ENCODE peak calls at places on chromosomes 2 and 18, in five cellular contexts. C is kidney epithelial cell; U is naive thymus-derived CD4-positive, alpha-beta T cell; N is fibroblast of lung; X is GM12878. Y is an unnamed sample. For H3K36me3, the result is how much of the 10 kb centered on the place peaks cover.

GRCh38 chr18:24595556-24595955 is 135.1 kb downstream of the HRH4 start:
- DNase-seq in C (no peak), U (no peak), N (no peak), X (no peak), Y (no peak)

GRCh38 chr18:45889419-45890059 is 64.1 kb downstream of the SIGLEC15 start:
- DNase-seq in C (no peak), U (no peak), N (no peak), X (no peak), Y (no peak)

GRCh38 chr2:144230057-144230451 is 289.9 kb downstream of the ZEB2 start:
- DNase-seq in C (no peak), U (no peak), N (peak), X (no peak), Y (no peak)

GRCh38 chr2:240655931-240656886 is 26.5 kb downstream of the AQP12B start:
- DNase-seq in C (no peak), U (no peak), N (no peak), X (peak), Y (no peak)

GRCh38 chr2:238228700-238229099 is 11.1 kb downstream of the HES6 start:
- DNase-seq in C (no peak), U (no peak), N (no peak), X (no peak), Y (peak)

GRCh38 chr2:9205963-9206948 is at the start of gene ASAP2:
- DNase-seq in C (no peak), U (no peak), N (peak), X (no peak), Y (peak)

GRCh38 chr2:46387886-46388515 is 90.8 kb downstream of the EPAS1 start:
- DNase-seq in C (no peak), U (no peak), N (no peak), X (no peak), Y (no peak)

GRCh38 chr2:213161759-213162514 is 10.5 kb upstream of the IKZF2 start:
- DNase-seq in C (no peak), U (no peak), N (peak), X (no peak), Y (peak)

GRCh38 chr2:234843411-234843810 is 108.4 kb upstream of the SH3BP4 start:
- DNase-seq in C (no peak), U (no peak), N (no peak), X (no peak), Y (no peak)

GRCh38 chr2:230498506-230499107 is 82.6 kb downstream of the SP100 start:
- DNase-seq in C (no peak), U (no peak), N (no peak), X (no peak), Y (no peak)

GRCh38 chr2:130261970-130262760 is 63.9 kb upstream of the TUBA3E start:
- DNase-seq in C (no peak), U (no peak), N (peak), X (no peak), Y (no peak)

GRCh38 chr18:48563027-48563426 is 24.2 kb downstream of the CTIF start:
- DNase-seq in C (peak), U (no peak), N (peak), X (no peak), Y (peak)

GRCh38 chr2:231795525-231796327 is 9.5 kb downstream of the COPS7B start:
- DNase-seq in C (peak), U (no peak), N (peak), X (no peak), Y (peak)

GRCh38 chr2:63049291-63050185 is 1.1 kb upstream of the OTX1 start:
- DNase-seq in C (no peak), U (no peak), N (no peak), X (no peak), Y (no peak)

GRCh38 chr2:37414470-37414949 is 70.1 kb downstream of the QPCT start:
- DNase-seq in C (no peak), U (peak), N (peak), X (peak), Y (peak)

GRCh38 chr2:236568068-236568921 is 1.3 kb upstream of the ACKR3 start:
- DNase-seq in C (no peak), U (peak), N (peak), X (no peak), Y (peak)

GRCh38 chr2:174681983-174682577 is 82.2 kb downstream of the CHRNA1 start:
- DNase-seq in C (no peak), U (peak), N (no peak), X (no peak), Y (peak)

GRCh38 chr2:163990554-163990953 is 254.7 kb upstream of the FIGN start:
- DNase-seq in C (no peak), U (no peak), N (no peak), X (no peak), Y (no peak)

GRCh38 chr2:15788458-15789229 is 151.7 kb upstream of the MYCN start:
- DNase-seq in C (no peak), U (no peak), N (no peak), X (no peak), Y (no peak)

GRCh38 chr2:232504438-232504837 is 15.8 kb upstream of the PRSS56 start:
- DNase-seq in C (no peak), U (no peak), N (no peak), X (no peak), Y (no peak)

GRCh38 chr2:124032799-124033198 is 7.7 kb downstream of the CNTNAP5 start:
- DNase-seq in C (no peak), U (no peak), N (no peak), X (no peak), Y (no peak)

GRCh38 chr2:13046557-13047165 is 329.9 kb downstream of the TRIB2 start:
- DNase-seq in C (no peak), U (no peak), N (peak), X (no peak), Y (peak)

GRCh38 chr18:48942554-48943261 is 8.1 kb downstream of the SMAD7 start:
- DNase-seq in C (peak), U (no peak), N (peak), X (no peak), Y (peak)

GRCh38 chr2:128727914-128728313 is 409.2 kb upstream of the HS6ST1 start:
- DNase-seq in C (no peak), U (no peak), N (peak), X (no peak), Y (peak)

GRCh38 chr2:212532585-212532984 is 6.0 kb downstream of the ERBB4 start:
- DNase-seq in C (no peak), U (no peak), N (no peak), X (no peak), Y (no peak)

DNA sequence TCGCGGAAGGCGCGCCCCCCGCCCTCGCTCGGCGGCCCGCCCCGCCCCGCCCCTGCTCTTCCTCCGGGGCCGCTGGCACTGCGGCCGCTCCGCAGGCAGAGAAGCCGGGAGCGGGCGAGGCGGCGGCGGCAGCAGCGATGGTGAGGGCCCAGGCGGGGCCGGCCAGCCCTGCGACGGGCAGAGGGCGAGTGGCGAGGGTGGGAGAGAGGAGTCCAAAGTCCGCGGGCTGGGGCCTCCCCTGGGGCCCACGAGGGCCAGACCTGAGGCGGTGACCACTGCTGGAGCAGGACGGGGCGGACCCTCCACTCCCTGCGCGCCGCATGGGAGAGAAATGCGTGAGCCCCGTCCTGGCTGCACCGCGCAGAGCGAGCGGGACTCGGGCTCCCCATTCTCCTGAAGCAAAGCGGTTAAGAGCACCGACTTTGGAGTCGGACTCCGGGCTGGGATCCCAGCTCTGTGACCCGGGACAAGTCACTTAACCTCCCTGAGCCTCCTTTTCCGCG is at the start of gene VAMP5:
- DNase-seq in C (no peak), U (peak), N (no peak), X (no peak), Y (peak)
- H3K4me3 ChIP-seq in C (peak), U (peak), N (peak), X (peak), Y (peak)

GRCh38 chr2:1665761-1666505 is 78.4 kb downstream of the PXDN start:
- DNase-seq in C (no peak), U (no peak), N (no peak), X (no peak), Y (no peak)
- H3K36me3 ChIP-seq in C (under half), U (under half), N (under half), X (under half), Y (half or more)

DNA sequence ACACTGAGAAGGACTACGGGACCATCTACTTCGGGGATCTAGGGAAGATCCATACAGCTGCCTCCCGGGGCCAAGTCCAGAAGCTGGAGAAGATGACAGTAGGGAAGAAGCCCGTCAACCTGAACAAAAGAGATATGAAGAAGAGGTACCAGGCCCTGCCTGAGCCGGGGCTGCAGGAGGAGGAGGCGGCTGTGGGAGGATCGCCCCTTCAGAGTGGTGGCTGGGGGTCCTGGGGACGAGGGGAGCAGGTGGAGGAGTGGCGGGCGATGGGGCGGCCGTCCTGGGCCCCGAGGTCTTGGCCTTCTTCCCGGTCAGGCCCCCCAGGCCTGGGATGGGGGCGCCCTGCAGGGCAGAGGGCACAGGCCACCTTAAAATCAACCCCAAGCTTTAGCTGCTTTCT is 524 bp downstream of the ANKRD30B start:
- DNase-seq in C (no peak), U (no peak), N (no peak), X (no peak), Y (no peak)
- H3K4me3 ChIP-seq in C (no peak), U (no peak), N (no peak), X (no peak), Y (peak)

GRCh38 chr2:54975175-54975574 is 75.1 kb downstream of the RTN4 start:
- DNase-seq in C (no peak), U (no peak), N (no peak), X (no peak), Y (no peak)

GRCh38 chr2:54977149-54977548 is 73.1 kb downstream of the RTN4 start:
- DNase-seq in C (no peak), U (no peak), N (peak), X (peak), Y (no peak)

GRCh38 chr2:54981409-54981808 is 68.8 kb downstream of the RTN4 start:
- DNase-seq in C (no peak), U (no peak), N (no peak), X (no peak), Y (no peak)

GRCh38 chr2:54979645-54980044 is 70.6 kb downstream of the RTN4 start:
- DNase-seq in C (no peak), U (no peak), N (no peak), X (no peak), Y (no peak)

DNA sequence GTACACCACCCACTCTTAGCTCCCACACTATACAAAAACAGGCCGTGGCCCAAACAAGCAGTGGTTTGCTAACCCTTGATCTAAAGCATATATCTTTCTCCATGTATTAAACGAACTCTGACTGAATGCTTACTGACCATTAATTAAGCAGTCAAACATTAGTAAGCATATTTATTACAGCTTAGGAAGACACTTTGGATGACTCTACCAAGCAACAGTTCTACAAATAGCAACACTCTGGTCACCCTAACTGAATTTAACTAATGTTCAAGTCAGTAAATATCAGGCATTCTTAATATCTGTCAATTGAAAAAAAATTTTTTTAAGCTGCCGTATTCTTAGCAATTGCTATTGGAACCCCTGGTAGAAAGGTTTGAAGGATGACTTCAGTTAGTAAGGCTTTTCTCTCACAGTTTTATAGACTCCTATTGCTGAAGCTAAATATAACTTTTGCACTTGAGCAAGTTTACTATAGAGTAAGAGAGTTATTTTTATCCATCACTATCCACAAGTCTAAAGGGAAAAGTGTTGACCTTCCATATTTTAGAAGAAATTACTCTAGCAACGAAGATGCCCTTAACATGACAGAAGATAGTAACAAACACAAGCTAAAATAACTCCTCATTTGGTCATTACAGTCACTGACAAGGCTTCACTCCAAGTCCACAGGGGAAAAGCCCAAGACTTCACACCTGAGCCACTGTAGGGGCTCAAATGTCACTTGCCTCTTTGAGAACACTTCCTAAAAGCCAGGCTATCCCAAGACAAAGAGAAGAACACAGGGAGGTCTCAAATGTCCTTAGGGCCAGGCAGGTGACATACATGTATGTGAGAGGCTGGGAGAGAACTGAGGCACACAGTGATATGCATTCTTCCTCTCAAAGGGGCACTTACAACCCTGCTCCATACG is 74.4 kb downstream of the RTN4 start:
- DNase-seq in C (no peak), U (no peak), N (no peak), X (no peak), Y (no peak)
- H3K36me3 ChIP-seq in C (under half), U (under half), N (under half), X (under half), Y (half or more)